ENCODE peak calls at places on chromosomes 16 and 17, in four cellular contexts. X, Y, J and V are unnamed samples.

GRCh38 chr17:19412510-19412909 is 1.5 kb downstream of the RNF112 start:
- DNase-seq in J (no peak), Y (no peak), X (no peak), V (no peak)

GRCh38 chr17:50638572-50638850 is 3.8 kb downstream of the ABCC3 start:
- DNase-seq in J (no peak), Y (no peak), X (no peak), V (no peak)

GRCh38 chr16:54059319-54059718 is 227.3 kb downstream of the IRX3 start:
- DNase-seq in J (no peak), Y (no peak), X (no peak), V (peak)

GRCh38 chr16:83907111-83907510 is 8.2 kb downstream of the MLYCD start:
- DNase-seq in X (no peak), Y (no peak), J (no peak), V (no peak)

GRCh38 chr16:68235105-68235881 is 634 bp downstream of the ESRP2 start:
- DNase-seq in J (peak), X (no peak), Y (no peak), V (no peak)

GRCh38 chr16:89410794-89411309 is 79.5 kb downstream of the ANKRD11 start:
- DNase-seq in J (peak), X (no peak), Y (no peak), V (peak)

GRCh38 chr17:43517161-43517560 is 29.0 kb downstream of the ETV4 start:
- DNase-seq in J (no peak), Y (no peak), X (peak), V (no peak)

GRCh38 chr16:57000271-57001025 is 11.1 kb downstream of the NLRC5 start:
- DNase-seq in J (no peak), X (peak), Y (no peak), V (no peak)

GRCh38 chr17:17382901-17383300 is 79.7 kb downstream of the NT5M start:
- DNase-seq in J (no peak), Y (no peak), X (no peak), V (no peak)

GRCh38 chr17:64920026-64920418 is 744 bp upstream of the LRRC37A3 start:
- DNase-seq in X (no peak), J (peak), Y (no peak), V (no peak)

GRCh38 chr16:22318690-22319358 is 21.6 kb downstream of the POLR3E start:
- DNase-seq in Y (peak), J (peak), X (no peak), V (peak)

GRCh38 chr16:11880047-11880446 is 28.7 kb upstream of the RSL1D1 start:
- DNase-seq in J (no peak), Y (no peak), X (no peak), V (no peak)

GRCh38 chr16:56370185-56370584 is 55.2 kb downstream of the AMFR start:
- DNase-seq in X (no peak), J (no peak), Y (no peak), V (peak)

GRCh38 chr17:38338535-38338934 is 5.2 kb downstream of the GPR179 start:
- DNase-seq in Y (no peak), J (no peak), X (no peak), V (no peak)

GRCh38 chr17:57557363-57557762 is 187.7 kb downstream of the CCDC182 start:
- DNase-seq in Y (no peak), X (no peak), J (no peak), V (no peak)

GRCh38 chr17:40450175-40450574 is 6.9 kb downstream of the IGFBP4 start:
- DNase-seq in X (no peak), Y (peak), J (peak), V (no peak)

GRCh38 chr16:55566432-55567175 is at the start of gene CAPNS2:
- DNase-seq in X (no peak), J (no peak), Y (peak), V (no peak)

GRCh38 chr17:7842950-7843535 is 9.0 kb downstream of the KDM6B start:
- DNase-seq in J (peak), X (no peak), Y (peak), V (no peak)

GRCh38 chr17:10384175-10384574 is 11.4 kb upstream of the MYH13 start:
- DNase-seq in J (no peak), X (no peak), Y (no peak), V (no peak)

GRCh38 chr17:42067371-42068180 is 17.2 kb upstream of the C17orf113 start:
- DNase-seq in Y (peak), J (peak), X (no peak), V (peak)

GRCh38 chr17:11293480-11293879 is 52.5 kb downstream of the SHISA6 start:
- DNase-seq in J (no peak), X (no peak), Y (no peak), V (no peak)

GRCh38 chr17:20966869-20967268 is 75.9 kb downstream of the USP22 start:
- DNase-seq in J (no peak), X (no peak), Y (no peak), V (no peak)

GRCh38 chr16:72937360-72937759 is 110.6 kb downstream of the ZFHX3 start:
- DNase-seq in X (no peak), Y (no peak), J (peak), V (no peak)

GRCh38 chr16:30850246-30850645 is 43.6 kb downstream of the BCL7C start:
- DNase-seq in J (no peak), X (no peak), Y (no peak), V (no peak)

GRCh38 chr17:64780096-64781012 is 118.2 kb upstream of the SMURF2 start:
- DNase-seq in X (no peak), J (no peak), Y (no peak), V (peak)

GRCh38 chr17:51029568-51030463 is 90.9 kb downstream of the SPAG9 start:
- DNase-seq in Y (no peak), J (no peak), X (no peak), V (no peak)

GRCh38 chr16:50244140-50244503 is 22.2 kb upstream of the ADCY7 start:
- DNase-seq in J (no peak), X (no peak), Y (no peak), V (no peak)

GRCh38 chr17:77853208-77853977 is 105.1 kb upstream of the TNRC6C start:
- DNase-seq in Y (no peak), X (no peak), J (no peak), V (no peak)
- TF ChIP-seq NFIC in Y (no peak), X (no peak), J (no peak), V (no peak)

DNA sequence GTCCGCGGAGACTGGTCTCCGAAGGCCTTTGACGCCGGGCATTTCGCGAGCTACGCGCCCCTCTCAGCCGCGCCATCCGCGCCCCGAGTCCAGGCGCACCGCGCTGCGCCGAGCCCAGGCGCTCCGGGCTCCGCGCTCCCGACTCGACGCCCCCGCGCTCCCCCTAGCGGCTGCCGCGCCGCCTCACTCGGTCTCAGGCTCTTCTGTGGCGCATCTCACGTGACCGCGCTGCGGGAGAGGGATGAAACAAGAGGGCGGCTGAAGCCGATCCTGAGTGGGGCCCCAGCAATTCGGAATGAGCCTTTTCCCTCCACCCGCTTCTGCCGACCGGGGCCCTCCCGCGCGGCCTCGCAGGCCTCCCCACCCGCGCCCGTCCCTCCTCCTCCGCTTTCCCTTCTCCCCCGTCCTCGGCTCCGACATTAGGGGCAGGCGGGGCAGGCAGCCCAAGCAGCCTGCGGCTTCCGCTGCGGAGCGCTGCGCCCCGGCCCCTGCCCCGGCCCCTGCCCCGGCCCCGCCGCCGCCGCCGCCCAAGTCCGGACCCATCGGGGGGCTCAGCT is 42.5 kb upstream of the AMZ2 start:
- DNase-seq in Y (peak), X (no peak), J (peak), V (peak)
- TF ChIP-seq NFIC in Y (peak), X (no peak), J (no peak), V (no peak)

DNA sequence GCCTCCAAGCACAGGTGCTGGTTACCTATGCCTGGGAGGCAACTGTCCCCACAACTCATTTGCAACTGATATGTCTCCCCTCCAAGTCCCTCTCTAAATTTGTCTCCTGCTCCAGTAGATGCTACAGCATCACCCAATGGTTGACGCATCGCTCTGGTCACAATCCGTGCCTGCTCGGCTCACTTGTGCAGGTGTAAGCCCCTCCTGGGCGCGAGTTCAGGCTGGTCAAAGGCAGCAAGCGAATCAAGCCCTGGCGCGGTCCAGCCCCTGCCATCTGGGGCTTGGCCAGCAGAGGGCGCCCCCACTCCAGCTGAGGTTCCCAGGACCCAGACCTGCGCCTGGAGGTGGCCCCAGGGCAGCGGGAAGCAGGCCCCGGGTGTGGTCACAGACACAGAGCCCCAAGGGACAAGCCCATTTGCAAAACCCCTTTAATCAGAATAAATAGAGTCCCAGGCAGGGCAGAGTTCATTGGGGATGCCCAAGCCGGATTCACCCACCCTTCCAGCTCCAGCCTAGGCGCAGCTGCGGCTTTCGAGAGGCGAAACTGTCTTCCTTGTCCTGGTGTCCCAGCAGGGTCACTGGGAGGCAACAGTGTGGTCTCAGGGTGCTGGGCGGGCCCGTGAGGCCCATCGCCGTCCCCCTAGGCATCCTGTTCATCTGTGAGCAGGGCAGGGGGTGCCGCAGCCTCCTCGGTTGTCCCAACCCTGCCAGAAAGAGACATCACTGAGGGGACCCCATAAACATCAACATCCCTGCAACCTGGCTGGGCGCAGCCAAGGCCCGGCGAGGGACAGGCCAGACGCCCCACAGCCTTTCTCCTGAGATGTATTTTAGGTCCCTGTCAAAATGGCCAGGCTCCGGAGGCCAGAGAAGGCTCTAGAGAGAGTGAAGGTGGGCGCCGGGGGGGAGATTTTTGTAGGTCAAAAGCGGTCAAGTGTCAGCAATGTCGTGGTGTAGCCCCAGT is 15.8 kb downstream of the TMC6 start:
- DNase-seq in X (no peak), Y (peak), J (peak), V (peak)
- TF ChIP-seq NFIC in X (no peak), Y (peak), J (no peak), V (no peak)

GRCh38 chr16:81539009-81539820 is 94.6 kb downstream of the CMIP start:
- DNase-seq in Y (no peak), J (no peak), X (no peak), V (peak)
- TF ChIP-seq NFIC in Y (no peak), J (no peak), X (no peak), V (no peak)

DNA sequence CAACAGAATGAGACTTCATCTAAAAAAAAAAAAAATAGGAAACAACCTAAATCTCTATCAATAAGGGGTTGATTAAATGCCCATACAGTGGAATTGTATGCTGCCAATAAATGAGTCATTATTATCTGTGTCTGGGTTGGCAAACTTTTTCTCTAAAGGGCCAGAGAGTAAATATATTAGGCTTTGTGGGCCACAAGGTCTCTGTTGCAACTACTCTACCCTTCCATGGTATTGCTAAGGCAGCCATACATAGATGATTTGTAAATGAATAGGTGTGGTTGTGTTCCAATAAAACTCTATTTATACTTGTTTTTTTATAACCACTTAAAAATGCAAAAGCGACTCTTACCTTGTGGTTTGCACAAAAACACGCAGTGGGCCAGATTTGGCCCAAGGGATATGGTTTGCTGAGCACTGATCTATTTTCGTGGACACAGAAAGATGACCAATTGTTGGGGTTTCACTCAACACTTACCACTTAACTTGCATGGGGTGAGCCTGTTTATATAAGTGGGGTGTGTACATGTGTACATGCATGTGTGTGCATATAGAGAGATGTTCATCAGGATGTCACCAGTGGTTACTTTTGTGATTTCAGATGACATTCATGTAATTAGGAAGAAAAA is 12.4 kb upstream of the IL4R start:
- DNase-seq in X (no peak), J (no peak), Y (no peak), V (no peak)
- TF ChIP-seq NFIC in X (peak), J (no peak), Y (no peak), V (no peak)

GRCh38 chr16:3980311-3981111 is 100.0 kb upstream of the CREBBP start:
- DNase-seq in X (no peak), J (no peak), Y (no peak), V (peak)
- TF ChIP-seq NFIC in X (no peak), J (no peak), Y (no peak), V (peak)

DNA sequence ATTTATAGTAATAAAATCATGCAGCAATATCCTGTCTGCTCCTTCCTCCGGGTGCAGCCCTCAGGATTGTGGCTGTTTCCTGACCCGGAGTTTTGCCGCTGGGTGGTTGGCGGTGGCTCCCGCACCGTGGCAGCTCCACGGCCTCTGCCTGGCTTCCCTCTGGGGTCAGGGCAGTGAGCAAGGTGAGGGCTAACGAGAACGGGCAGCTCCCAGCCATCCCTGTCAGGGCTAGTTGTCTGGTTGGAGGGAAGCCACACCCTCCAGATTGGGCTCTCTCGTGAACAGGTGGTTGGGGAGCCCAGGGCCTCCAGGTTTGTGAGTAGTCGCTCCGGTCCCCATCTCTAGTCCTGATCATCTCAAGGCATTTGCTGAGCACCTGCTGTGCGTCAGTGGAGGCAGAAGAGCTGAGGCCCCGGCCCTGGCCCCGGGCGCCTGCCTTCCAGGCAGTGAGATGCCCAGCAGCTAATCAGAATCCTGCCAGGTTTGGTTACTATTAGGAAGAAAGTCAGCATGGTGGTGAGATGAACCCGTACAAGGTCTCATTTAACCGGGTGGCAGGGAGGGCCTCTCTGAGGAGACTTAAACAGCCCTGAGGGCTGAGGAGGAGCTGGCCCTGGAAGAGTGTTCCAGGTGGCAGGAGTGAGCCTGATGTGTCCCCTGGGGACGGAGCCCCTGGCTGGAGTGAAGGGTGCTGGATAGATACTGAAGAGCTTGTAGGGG is 2.3 kb upstream of the NUDT16L1 start:
- DNase-seq in X (no peak), Y (no peak), J (no peak), V (peak)
- TF ChIP-seq NFIC in X (no peak), Y (no peak), J (no peak), V (no peak)

GRCh38 chr16:8948831-8949230 is 14.9 kb downstream of the USP7 start:
- DNase-seq in Y (no peak), X (no peak), J (no peak), V (no peak)
- TF ChIP-seq NFIC in Y (no peak), X (no peak), J (no peak), V (no peak)

GRCh38 chr16:52071101-52071500 is 475.8 kb downstream of the TOX3 start:
- DNase-seq in J (no peak), Y (no peak), X (no peak), V (no peak)

GRCh38 chr16:52066951-52067350 is 480.0 kb downstream of the TOX3 start:
- DNase-seq in J (no peak), Y (no peak), X (no peak), V (no peak)

GRCh38 chr16:52068447-52069074 is 478.4 kb downstream of the TOX3 start:
- DNase-seq in X (no peak), Y (no peak), J (peak), V (peak)

GRCh38 chr16:52069866-52070265 is 477.1 kb downstream of the TOX3 start:
- DNase-seq in X (no peak), Y (no peak), J (peak), V (peak)

GRCh38 chr16:52070341-52071057 is 476.4 kb downstream of the TOX3 start:
- DNase-seq in X (no peak), Y (no peak), J (no peak), V (no peak)
- TF ChIP-seq NFIC in X (no peak), Y (no peak), J (no peak), V (no peak)

DNA sequence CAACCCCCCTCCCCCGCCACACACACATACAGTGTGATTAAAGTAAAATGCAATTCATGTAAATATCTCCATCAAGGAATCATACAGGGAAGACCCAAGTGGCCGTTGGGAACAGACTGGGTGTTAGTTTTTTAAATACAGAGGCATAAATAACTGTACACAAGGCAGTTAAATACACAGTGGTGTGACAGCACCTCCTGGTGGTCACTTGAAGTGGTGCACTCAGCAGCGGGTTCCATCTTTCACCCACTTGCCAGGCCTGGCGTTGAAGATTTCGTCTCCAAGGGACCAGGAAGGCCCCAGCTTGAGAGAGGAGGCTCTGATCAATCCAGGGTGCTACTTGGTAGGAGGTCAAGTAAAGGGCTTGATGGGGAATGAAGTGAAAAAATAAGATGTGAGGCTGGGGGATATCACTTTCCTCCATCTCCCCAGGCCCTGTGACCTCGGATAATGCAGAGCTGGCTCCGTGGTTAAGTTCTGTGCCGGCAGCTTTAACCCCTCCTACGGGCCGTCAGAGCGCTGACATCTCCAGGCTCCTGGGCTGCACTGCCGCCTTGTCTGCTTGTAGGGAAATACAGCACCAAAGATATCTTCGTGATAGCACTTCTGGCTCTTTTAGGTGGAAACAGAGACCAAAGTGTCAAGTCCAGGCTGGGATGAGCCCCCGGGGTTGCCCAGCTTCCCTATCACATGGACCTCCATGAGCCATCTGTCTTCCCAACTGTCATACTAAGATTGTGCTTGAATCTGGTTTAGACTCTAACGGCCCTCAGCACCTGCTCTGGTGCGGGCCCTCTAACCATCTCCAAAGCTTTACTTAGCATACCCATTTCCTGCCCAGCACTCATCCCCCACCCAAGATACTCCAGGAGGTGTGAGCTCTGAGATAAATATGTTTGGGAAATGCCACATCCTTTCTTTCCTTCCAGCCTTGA is 20.7 kb downstream of the LGALS9 start:
- DNase-seq in Y (peak), J (peak), X (no peak), V (peak)
- TF ChIP-seq NFIC in Y (no peak), J (no peak), X (no peak), V (no peak)